ENCODE peak calls at places on chromosomes 4 and X, in six cellular contexts. L, X, M, G, K and Q are unnamed samples.

GRCh38 chr4:27084685-27085356 is 224.2 kb downstream of the STIM2 start:
- DNase-seq in K (peak; percentile 55), X (no peak), L (no peak), M (no peak), G (peak; percentile 33), Q (no peak)

GRCh38 chr4:127782275-127783025 is at the start of gene HSPA4L:
- DNase-seq in X (peak; percentile 12), M (peak; percentile 50), K (peak; percentile 87), L (peak; percentile 61), G (peak; percentile 74), Q (peak; percentile 41)

GRCh38 chr4:128571747-128572146 is 237.8 kb upstream of the JADE1 start:
- DNase-seq in K (no peak), L (peak; percentile 4), G (no peak), X (no peak), M (peak; percentile 90), Q (peak; percentile 75)

GRCh38 chr4:7052923-7053715 is 9.9 kb downstream of the TADA2B start:
- DNase-seq in X (no peak), K (peak; percentile 88), M (peak; percentile 41), L (peak; percentile 21), G (no peak), Q (no peak)

GRCh38 chr4:78331965-78332364 is 219.6 kb upstream of the ANXA3 start:
- DNase-seq in K (no peak), M (no peak), G (no peak), X (no peak), L (no peak), Q (no peak)

GRCh38 chr4:115357767-115358166 is 244.3 kb upstream of the NDST4 start:
- DNase-seq in K (no peak), L (no peak), G (no peak), M (no peak), X (no peak), Q (no peak)

GRCh38 chr4:107247738-107248137 is 211.6 kb upstream of the DKK2 start:
- DNase-seq in M (peak; percentile 72), G (no peak), K (no peak), X (no peak), L (no peak), Q (no peak)

GRCh38 chrX:8235026-8235425 is 64.0 kb upstream of the VCX2 start:
- DNase-seq in M (no peak), L (no peak), G (no peak), X (no peak), K (no peak), Q (no peak)

GRCh38 chrX:151762802-151763201 is 28.3 kb downstream of the CNGA2 start:
- DNase-seq in M (no peak), K (no peak), X (no peak), G (no peak), L (peak; percentile 8), Q (no peak)